ENCODE peak calls at places on chromosomes 6 and 20, in five cellular contexts. One of them, this sample, is unnamed.

GRCh38 chr6:134626131-134626530 is 308.2 kb upstream of the SGK1 start:
- DNase-seq in cardiac muscle cell: no peak
- DNase-seq in astrocyte of the spinal cord: peak; percentile 56
- DNase-seq in adrenal gland: no peak
- DNase-seq in AG04450: no peak
- DNase-seq in this sample: no peak

GRCh38 chr6:97714772-97715171 is 431.8 kb upstream of the MMS22L start:
- DNase-seq in cardiac muscle cell: no peak
- DNase-seq in astrocyte of the spinal cord: no peak
- DNase-seq in adrenal gland: no peak
- DNase-seq in AG04450: no peak
- DNase-seq in this sample: no peak

GRCh38 chr6:166251655-166252054 is 56.5 kb downstream of the PRR18 start:
- DNase-seq in cardiac muscle cell: no peak
- DNase-seq in astrocyte of the spinal cord: no peak
- DNase-seq in adrenal gland: no peak
- DNase-seq in AG04450: no peak
- DNase-seq in this sample: no peak

GRCh38 chr20:46639587-46639986 is 11.7 kb downstream of the SLC13A3 start:
- DNase-seq in cardiac muscle cell: no peak
- DNase-seq in astrocyte of the spinal cord: no peak
- DNase-seq in adrenal gland: no peak
- DNase-seq in AG04450: no peak
- DNase-seq in this sample: no peak

GRCh38 chr6:33552252-33552651 is 27.8 kb downstream of the BAK1 start:
- DNase-seq in cardiac muscle cell: no peak
- DNase-seq in astrocyte of the spinal cord: no peak
- DNase-seq in adrenal gland: no peak
- DNase-seq in AG04450: no peak
- DNase-seq in this sample: no peak

GRCh38 chr6:155591741-155592140 is 136.1 kb upstream of the NOX3 start:
- DNase-seq in cardiac muscle cell: no peak
- DNase-seq in astrocyte of the spinal cord: no peak
- DNase-seq in adrenal gland: no peak
- DNase-seq in AG04450: no peak
- DNase-seq in this sample: no peak

GRCh38 chr6:93584280-93584679 is 164.9 kb upstream of the EPHA7 start:
- DNase-seq in cardiac muscle cell: no peak
- DNase-seq in astrocyte of the spinal cord: no peak
- DNase-seq in adrenal gland: no peak
- DNase-seq in AG04450: no peak
- DNase-seq in this sample: no peak

GRCh38 chr6:9699890-9700289 is 715.0 kb downstream of the TFAP2A start:
- DNase-seq in cardiac muscle cell: no peak
- DNase-seq in astrocyte of the spinal cord: no peak
- DNase-seq in adrenal gland: no peak
- DNase-seq in AG04450: no peak
- DNase-seq in this sample: no peak

GRCh38 chr6:3625980-3626533 is 125.5 kb downstream of the PXDC1 start:
- DNase-seq in cardiac muscle cell: no peak
- DNase-seq in astrocyte of the spinal cord: no peak
- DNase-seq in adrenal gland: no peak
- DNase-seq in AG04450: no peak
- DNase-seq in this sample: no peak

GRCh38 chr20:45998337-45998736 is 10.4 kb upstream of the MMP9 start:
- DNase-seq in cardiac muscle cell: no peak
- DNase-seq in astrocyte of the spinal cord: no peak
- DNase-seq in adrenal gland: peak; percentile 49
- DNase-seq in AG04450: no peak
- DNase-seq in this sample: no peak

GRCh38 chr6:168996106-168996505 is 257.5 kb downstream of the THBS2 start:
- DNase-seq in cardiac muscle cell: no peak
- DNase-seq in astrocyte of the spinal cord: no peak
- DNase-seq in adrenal gland: no peak
- DNase-seq in AG04450: no peak
- DNase-seq in this sample: no peak

DNA sequence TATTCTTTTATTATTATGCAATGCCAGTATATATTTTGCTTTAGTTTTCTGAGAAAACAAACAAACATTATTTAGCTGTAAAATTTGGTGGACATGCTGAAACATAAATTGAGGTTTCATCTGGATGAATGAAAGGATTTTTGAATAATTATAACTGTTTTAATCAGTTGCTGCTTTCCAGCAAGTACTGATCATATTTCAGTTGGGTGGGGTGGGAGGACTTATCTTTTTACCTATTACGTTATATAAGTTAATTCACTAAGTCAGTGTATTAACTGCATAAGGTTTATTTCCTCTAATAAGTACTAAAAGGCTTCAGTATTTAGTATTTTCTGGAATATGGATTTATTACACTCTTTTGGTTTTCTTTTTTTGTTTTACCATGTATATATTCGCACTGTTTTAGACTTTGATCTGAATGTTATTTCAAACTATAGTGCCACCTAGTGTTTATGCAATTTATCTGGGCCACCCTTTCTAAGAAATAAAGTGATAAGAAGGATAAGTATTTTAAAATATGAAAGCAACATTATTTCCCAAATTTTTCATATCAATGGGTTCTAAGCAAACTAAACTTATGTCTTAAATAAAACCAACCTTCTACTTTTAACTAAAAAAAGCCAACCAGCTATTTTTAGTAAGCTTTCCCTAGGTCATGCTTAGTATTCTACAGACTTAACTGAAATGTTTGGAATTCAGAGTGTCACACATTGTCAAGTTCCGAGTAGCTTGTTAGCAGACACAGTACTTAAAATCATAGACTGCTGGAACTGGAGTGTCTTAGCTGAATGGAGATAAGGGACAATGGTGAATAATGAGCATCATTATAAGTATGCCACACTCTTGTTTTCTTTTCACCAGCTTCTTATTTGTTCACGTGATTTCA is 105.4 kb upstream of the MCHR2 start:
- DNase-seq in cardiac muscle cell: peak; percentile 47
- DNase-seq in astrocyte of the spinal cord: peak; percentile 59
- DNase-seq in adrenal gland: no peak
- DNase-seq in AG04450: no peak
- DNase-seq in this sample: peak; percentile 10
- TF ChIP-seq CTCF in cardiac muscle cell: peak; percentile 51
- TF ChIP-seq CTCF in astrocyte of the spinal cord: peak; percentile 49
- TF ChIP-seq CTCF in adrenal gland: peak; percentile 27
- TF ChIP-seq CTCF in AG04450: peak; percentile 64
- TF ChIP-seq CTCF in this sample: no peak

DNA sequence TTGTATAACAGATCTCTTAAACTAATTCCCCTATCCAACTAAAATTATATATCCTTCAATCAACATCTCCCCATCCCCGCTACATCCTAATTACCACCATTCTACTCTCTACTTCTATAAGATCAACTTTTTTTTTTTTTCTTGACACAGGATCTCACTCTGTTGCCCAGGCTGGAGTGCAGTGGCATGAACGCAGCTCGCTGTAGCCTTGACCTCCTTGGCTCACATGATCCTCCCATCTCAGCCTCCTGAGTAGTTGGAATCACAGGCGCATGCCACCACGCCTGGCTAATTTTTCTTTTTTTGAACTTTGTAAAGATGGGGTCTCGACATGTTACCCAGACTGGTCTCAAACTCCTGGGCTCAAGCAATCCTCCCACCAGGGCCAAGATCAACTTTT is 5.0 kb downstream of the DNAAF9 start:
- DNase-seq in cardiac muscle cell: no peak
- DNase-seq in astrocyte of the spinal cord: no peak
- DNase-seq in adrenal gland: no peak
- DNase-seq in AG04450: no peak
- DNase-seq in this sample: no peak
- TF ChIP-seq CTCF in cardiac muscle cell: no peak
- TF ChIP-seq CTCF in astrocyte of the spinal cord: no peak
- TF ChIP-seq CTCF in adrenal gland: no peak
- TF ChIP-seq CTCF in AG04450: no peak
- TF ChIP-seq CTCF in this sample: no peak

GRCh38 chr20:37417146-37417856 is 71.4 kb downstream of the SRC start:
- DNase-seq in cardiac muscle cell: no peak
- DNase-seq in astrocyte of the spinal cord: no peak
- DNase-seq in adrenal gland: no peak
- DNase-seq in AG04450: no peak
- DNase-seq in this sample: no peak

GRCh38 chr20:37416202-37417145 is 70.5 kb downstream of the SRC start:
- DNase-seq in cardiac muscle cell: no peak
- DNase-seq in astrocyte of the spinal cord: no peak
- DNase-seq in adrenal gland: no peak
- DNase-seq in AG04450: no peak
- DNase-seq in this sample: no peak

GRCh38 chr20:37419307-37419706 is 73.4 kb downstream of the SRC start:
- DNase-seq in cardiac muscle cell: no peak
- DNase-seq in astrocyte of the spinal cord: no peak
- DNase-seq in adrenal gland: no peak
- DNase-seq in AG04450: no peak
- DNase-seq in this sample: no peak

GRCh38 chr20:37418591-37418990 is 72.7 kb downstream of the SRC start:
- DNase-seq in cardiac muscle cell: no peak
- DNase-seq in astrocyte of the spinal cord: no peak
- DNase-seq in adrenal gland: no peak
- DNase-seq in AG04450: no peak
- DNase-seq in this sample: no peak

GRCh38 chr20:37417857-37418501 is 72.0 kb downstream of the SRC start:
- DNase-seq in cardiac muscle cell: peak; percentile 28
- DNase-seq in astrocyte of the spinal cord: no peak
- DNase-seq in adrenal gland: no peak
- DNase-seq in AG04450: no peak
- DNase-seq in this sample: no peak
- TF ChIP-seq CTCF in cardiac muscle cell: no peak
- TF ChIP-seq CTCF in astrocyte of the spinal cord: no peak
- TF ChIP-seq CTCF in adrenal gland: no peak
- TF ChIP-seq CTCF in AG04450: no peak
- TF ChIP-seq CTCF in this sample: no peak

DNA sequence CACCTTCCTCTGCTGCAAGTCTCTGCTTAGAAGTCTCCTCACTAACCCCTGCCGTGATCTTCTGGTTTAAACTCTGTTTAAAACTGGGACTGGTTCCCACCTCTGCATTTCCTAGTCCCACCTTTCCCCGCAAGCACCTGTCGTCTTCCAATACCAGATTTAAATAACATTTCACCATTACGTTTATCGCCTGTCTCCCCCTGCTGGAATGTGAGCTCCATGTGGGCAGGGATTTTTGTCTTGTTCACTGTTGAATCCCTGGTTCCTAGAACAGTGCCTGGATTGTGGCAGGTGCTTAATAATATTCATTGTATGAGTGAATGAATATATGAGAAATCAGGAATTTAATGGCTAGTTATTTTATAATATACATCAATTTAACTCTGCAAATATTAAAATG is 2.7 kb downstream of the GUCA1A start:
- DNase-seq in cardiac muscle cell: no peak
- DNase-seq in astrocyte of the spinal cord: no peak
- DNase-seq in adrenal gland: no peak
- DNase-seq in AG04450: no peak
- DNase-seq in this sample: no peak
- TF ChIP-seq CTCF in cardiac muscle cell: peak; percentile 30
- TF ChIP-seq CTCF in astrocyte of the spinal cord: peak; percentile 44
- TF ChIP-seq CTCF in adrenal gland: no peak
- TF ChIP-seq CTCF in AG04450: peak; percentile 34
- TF ChIP-seq CTCF in this sample: no peak

DNA sequence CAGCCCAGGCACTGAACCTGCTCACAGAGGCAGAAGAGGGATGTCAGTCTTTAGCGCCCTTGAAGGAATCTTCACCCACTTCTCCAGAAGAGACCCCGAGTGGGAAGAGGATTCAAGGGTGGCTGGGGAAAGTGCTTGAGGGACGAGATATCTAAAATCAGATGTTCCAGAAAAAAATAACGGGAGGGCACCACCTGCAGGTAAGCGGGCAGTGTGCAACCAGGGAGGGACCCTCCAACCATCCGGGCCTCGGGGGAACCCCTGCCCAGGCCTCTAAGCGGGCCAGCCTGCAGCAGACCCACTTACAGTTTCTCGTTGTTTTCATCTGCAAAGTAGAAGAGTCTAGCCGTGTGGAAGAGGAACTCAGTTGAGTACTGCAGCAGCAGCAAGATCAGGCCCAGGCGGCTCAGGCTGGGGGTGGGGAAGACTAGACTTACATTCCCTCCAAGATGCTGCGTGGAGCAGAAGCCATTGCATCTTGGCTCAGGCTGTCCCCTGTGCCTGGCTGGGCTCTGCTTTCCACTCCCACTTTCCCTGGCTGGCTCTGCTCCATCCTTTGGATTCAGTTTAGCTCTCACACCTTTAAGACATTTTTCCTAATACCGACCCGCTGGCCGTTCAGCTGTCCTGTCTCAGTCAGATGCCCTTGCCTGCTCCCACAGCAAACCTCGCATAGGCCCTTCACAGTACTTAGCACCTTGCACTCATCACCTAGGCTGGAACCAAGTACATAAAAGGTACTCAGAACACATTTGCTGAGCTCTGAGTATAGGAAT is 70.9 kb downstream of the TRAM2 start:
- DNase-seq in cardiac muscle cell: no peak
- DNase-seq in astrocyte of the spinal cord: no peak
- DNase-seq in adrenal gland: no peak
- DNase-seq in AG04450: no peak
- DNase-seq in this sample: no peak
- TF ChIP-seq CTCF in cardiac muscle cell: peak; percentile 8
- TF ChIP-seq CTCF in astrocyte of the spinal cord: no peak
- TF ChIP-seq CTCF in adrenal gland: no peak
- TF ChIP-seq CTCF in AG04450: peak; percentile 13
- TF ChIP-seq CTCF in this sample: peak; percentile 5

GRCh38 chr6:25469797-25470388 is 182.1 kb upstream of the SCGN start:
- DNase-seq in cardiac muscle cell: no peak
- DNase-seq in astrocyte of the spinal cord: no peak
- DNase-seq in adrenal gland: no peak
- DNase-seq in AG04450: no peak
- DNase-seq in this sample: no peak
- TF ChIP-seq CTCF in cardiac muscle cell: no peak
- TF ChIP-seq CTCF in astrocyte of the spinal cord: peak; percentile 18
- TF ChIP-seq CTCF in adrenal gland: no peak
- TF ChIP-seq CTCF in AG04450: peak; percentile 24
- TF ChIP-seq CTCF in this sample: no peak

This sample was measured in GM20000.